ENCODE peak calls at places on chromosome 19, in five cellular contexts. J, F, X, R and L are unnamed samples.

GRCh38 chr19:405138-405965 is 3.6 kb downstream of the C2CD4C start:
- DNase-seq in R (no peak), F (no peak), X (no peak), J (no peak), L (no peak)

GRCh38 chr19:48543121-48543710 is 8.8 kb upstream of the SULT2B1 start:
- DNase-seq in F (peak; percentile 59), X (peak; percentile 92), J (no peak), R (peak; percentile 19), L (no peak)

GRCh38 chr19:49567722-49568454 is 12.5 kb downstream of the NOSIP start:
- DNase-seq in J (no peak), F (no peak), X (peak; percentile 29), R (no peak), L (no peak)

GRCh38 chr19:58350001-58350801 is 3.1 kb downstream of the A1BG start:
- DNase-seq in J (no peak), F (no peak), R (no peak), X (no peak), L (no peak)

GRCh38 chr19:6693681-6694080 is 23.7 kb upstream of the TNFSF14 start:
- DNase-seq in R (no peak), J (no peak), F (no peak), X (no peak), L (no peak)

GRCh38 chr19:33291623-33292534 is 10.5 kb downstream of the CEBPA start:
- DNase-seq in X (no peak), R (no peak), J (no peak), F (no peak), L (no peak)

GRCh38 chr19:679418-680286 is 3.5 kb downstream of the FSTL3 start:
- DNase-seq in J (peak; percentile 76), R (peak; percentile 74), X (peak; percentile 38), F (peak; percentile 84), L (peak; percentile 62)

GRCh38 chr19:40231544-40232424 is 5.3 kb upstream of the CCNP start:
- DNase-seq in R (no peak), X (no peak), J (peak; percentile 36), F (no peak), L (no peak)

GRCh38 chr19:17874423-17875135 is 2.8 kb downstream of the SLC5A5 start:
- DNase-seq in J (no peak), F (no peak), R (no peak), X (no peak), L (no peak)

GRCh38 chr19:18520848-18521691 is 800 bp downstream of the ELL start:
- DNase-seq in X (no peak), J (peak; percentile 58), R (no peak), F (no peak), L (no peak)

GRCh38 chr19:46766569-46767317 is 20.5 kb upstream of the STRN4 start:
- DNase-seq in R (no peak), F (no peak), X (peak; percentile 50), J (peak; percentile 69), L (peak; percentile 62)

GRCh38 chr19:18282021-18282787 is 782 bp upstream of the JUND start:
- DNase-seq in J (peak; percentile 21), X (peak; percentile 39), R (peak; percentile 79), F (no peak), L (no peak)

GRCh38 chr19:40165362-40165937 is 25.8 kb upstream of the MAP3K10 start:
- DNase-seq in R (no peak), F (peak; percentile 10), X (peak; percentile 15), J (peak; percentile 83), L (peak; percentile 89)

GRCh38 chr19:18298601-18299000 is 17.2 kb upstream of the JUND start:
- DNase-seq in R (no peak), X (no peak), F (peak; percentile 45), J (no peak), L (no peak)

GRCh38 chr19:718251-719024 is 9.7 kb downstream of the PALM start:
- DNase-seq in R (no peak), F (no peak), X (no peak), J (no peak), L (no peak)

GRCh38 chr19:40771101-40771539 is 4.2 kb upstream of the MIA start:
- DNase-seq in J (no peak), R (no peak), X (peak; percentile 39), F (no peak), L (peak; percentile 36)

GRCh38 chr19:33125929-33126388 is 6.0 kb upstream of the WDR88 start:
- DNase-seq in X (peak; percentile 58), R (peak; percentile 40), F (peak; percentile 53), J (peak; percentile 72), L (peak; percentile 75)

GRCh38 chr19:38047048-38047435 is 140.0 kb downstream of the SIPA1L3 start:
- DNase-seq in F (no peak), X (no peak), R (no peak), J (no peak), L (no peak)

GRCh38 chr19:40444181-40445005 is at the start of gene SERTAD3:
- DNase-seq in F (peak; percentile 91), J (peak; percentile 99), R (peak; percentile 80), X (peak; percentile 91), L (peak; percentile 98)

GRCh38 chr19:38264486-38265212 is at the start of gene SPINT2:
- DNase-seq in J (peak; percentile 95), X (no peak), F (no peak), R (no peak), L (no peak)

GRCh38 chr19:16688084-16688483 is 27.1 kb downstream of the TMEM38A start:
- DNase-seq in X (no peak), J (no peak), R (no peak), F (no peak), L (no peak)

GRCh38 chr19:36460046-36460445 is 29.3 kb downstream of the ZNF566 start:
- DNase-seq in J (no peak), X (no peak), R (peak; percentile 62), F (peak; percentile 67), L (no peak)

GRCh38 chr19:10368101-10368803 is 12.1 kb downstream of the TYK2 start:
- DNase-seq in F (no peak), R (no peak), J (no peak), X (peak; percentile 31), L (no peak)

GRCh38 chr19:33203529-33203928 is 9.4 kb downstream of the LRP3 start:
- DNase-seq in J (no peak), F (no peak), X (no peak), R (no peak), L (no peak)

GRCh38 chr19:38742296-38742695 is 2.0 kb downstream of the CAPN12 start:
- DNase-seq in F (no peak), X (no peak), R (no peak), J (no peak), L (no peak)

GRCh38 chr19:52444506-52444905 is 8.8 kb upstream of the ZNF578 start:
- DNase-seq in F (no peak), X (no peak), J (no peak), R (no peak), L (no peak)

DNA sequence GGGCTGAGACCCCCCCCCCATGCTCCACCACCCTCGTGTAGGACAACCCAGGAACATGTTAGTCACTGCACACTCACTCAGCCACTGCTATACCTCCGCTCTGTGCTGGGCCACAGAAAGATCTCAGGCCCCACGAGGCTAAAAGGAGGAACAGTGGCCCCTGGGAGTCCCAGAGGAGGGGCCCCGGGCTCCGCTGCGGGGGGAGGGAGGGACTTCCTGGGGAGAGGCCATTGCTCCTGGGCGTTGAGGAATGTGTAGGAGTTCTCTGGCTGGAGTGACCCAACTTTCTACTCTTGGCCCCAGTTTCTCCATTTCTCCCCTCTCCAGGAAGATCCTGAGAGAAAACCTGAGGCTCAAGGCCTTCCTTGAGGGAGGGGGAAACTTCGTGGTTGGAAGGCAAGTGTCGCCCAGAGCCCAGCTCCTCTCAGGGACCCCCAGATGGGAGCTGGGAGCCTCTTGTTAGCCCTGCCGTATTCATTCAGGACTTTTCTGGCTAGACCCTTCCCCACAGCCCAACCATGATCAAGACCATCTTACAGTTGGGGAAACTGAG is 13.6 kb downstream of the ONECUT3 start:
- DNase-seq in R (no peak), F (no peak), X (no peak), J (no peak), L (no peak)
- TF ChIP-seq EZH2 in R (no peak), F (peak; percentile 13), X (no peak), J (no peak), L (no peak)

DNA sequence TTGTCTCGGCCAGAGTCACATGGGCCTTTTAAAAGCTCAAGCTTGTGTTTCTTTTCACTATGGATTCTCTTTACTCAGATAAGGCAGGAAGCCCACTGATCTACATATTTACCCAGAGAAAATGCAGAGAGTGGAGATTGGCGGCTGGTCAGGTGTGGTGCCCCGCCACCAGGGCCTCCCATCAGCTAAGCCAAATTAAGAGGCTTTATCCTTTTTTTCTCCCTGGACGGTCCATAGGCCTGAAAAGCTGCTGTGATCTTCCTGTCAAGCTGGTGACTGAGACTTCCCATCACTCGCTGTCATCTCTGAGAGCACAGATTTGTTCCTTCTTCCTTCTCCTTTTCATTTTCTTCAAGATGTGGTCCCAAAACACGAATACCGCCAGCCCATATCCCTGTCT is 1.9 kb downstream of the SAFB start:
- DNase-seq in R (no peak), J (peak; percentile 33), F (no peak), X (no peak), L (no peak)
- H3K4me1 ChIP-seq in R (peaks cover 38% of the 10 kb centered on the region), J (peaks cover 38% of the 10 kb centered on the region), F (peaks cover 14% of the 10 kb centered on the region), X (peaks cover 35% of the 10 kb centered on the region), L (peaks cover 36% of the 10 kb centered on the region)

GRCh38 chr19:55172741-55173140 is 6.3 kb upstream of the DNAAF3 start:
- DNase-seq in F (peak; percentile 66), J (no peak), R (peak; percentile 53), X (peak; percentile 73), L (no peak)

GRCh38 chr19:55165952-55166529 is 372 bp downstream of the DNAAF3 start:
- DNase-seq in R (peak; percentile 34), J (peak; percentile 97), F (peak; percentile 51), X (peak; percentile 91), L (peak; percentile 94)

GRCh38 chr19:55166530-55167268 is at the start of gene DNAAF3:
- DNase-seq in F (peak; percentile 95), X (peak; percentile 99), R (peak; percentile 93), J (peak; percentile 99), L (peak; percentile 99)

GRCh38 chr19:55171440-55171839 is 5.0 kb upstream of the DNAAF3 start:
- DNase-seq in X (no peak), R (no peak), F (no peak), J (no peak), L (no peak)

DNA sequence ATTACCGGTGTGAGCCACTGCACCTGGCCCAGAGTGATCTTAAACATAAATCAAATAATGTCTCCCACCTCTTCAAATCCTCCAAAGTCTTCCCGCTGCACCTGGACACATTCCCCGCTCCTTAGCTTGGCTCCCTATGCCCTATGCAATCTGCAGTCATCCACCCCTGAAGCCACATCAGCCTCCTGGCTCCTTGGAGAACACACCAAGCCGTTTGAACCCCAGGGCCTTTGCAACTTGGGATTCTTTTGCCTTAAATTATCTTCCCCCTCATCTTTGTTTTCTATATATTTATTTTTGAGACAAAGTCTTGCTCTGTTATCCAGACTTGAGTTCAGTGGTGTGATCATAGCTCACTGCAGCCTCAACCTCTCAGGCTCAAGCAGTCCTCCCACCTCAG is 2.7 kb upstream of the DNAAF3 start:
- DNase-seq in R (no peak), F (no peak), X (no peak), J (no peak), L (no peak)
- H3K27me3 ChIP-seq in R (peaks cover 13% of the 10 kb centered on the region), F (peaks cover 9% of the 10 kb centered on the region), X (no peaks in the 10 kb centered on the region), J (peaks cover 66% of the 10 kb centered on the region), L (no peaks in the 10 kb centered on the region)

GRCh38 chr19:20165971-20166592 is 932 bp upstream of the ZNF486 start:
- DNase-seq in F (no peak), J (no peak), R (no peak), X (no peak), L (no peak)

GRCh38 chr19:20167020-20167644 is at the start of gene ZNF486:
- DNase-seq in R (peak; percentile 89), F (peak; percentile 93), J (peak; percentile 98), X (no peak), L (peak; percentile 49)

GRCh38 chr19:20162821-20163220 is 4.2 kb upstream of the ZNF486 start:
- DNase-seq in J (no peak), F (no peak), X (no peak), R (no peak), L (no peak)

GRCh38 chr19:20164456-20164855 is 2.6 kb upstream of the ZNF486 start:
- DNase-seq in J (no peak), X (no peak), F (no peak), R (no peak), L (no peak)
- TF ChIP-seq EZH2 in J (no peak), X (no peak), F (no peak), R (no peak), L (no peak)